ENCODE peak calls at places on chromosomes 3 and 15, in four cellular contexts. V is DND-41, G is GM23248, S is neural progenitor cell. X is an unnamed sample.

GRCh38 chr3:195802261-195802701 is 9.4 kb downstream of the MUC4 start:
- DNase-seq in V (peak; percentile 69), S (no peak), G (no peak), X (no peak)

GRCh38 chr15:31457631-31458526 is 131.2 kb downstream of the KLF13 start:
- DNase-seq in S (peak; percentile 25), G (peak; percentile 95), V (no peak), X (no peak)

GRCh38 chr3:187015903-187016638 is 85.7 kb downstream of the ST6GAL1 start:
- DNase-seq in G (no peak), V (no peak), S (no peak), X (no peak)

GRCh38 chr3:18441521-18441920 is 16.4 kb upstream of the SATB1 start:
- DNase-seq in V (no peak), G (no peak), S (no peak), X (no peak)

GRCh38 chr3:172915911-172916514 is 165.5 kb downstream of the ECT2 start:
- DNase-seq in V (no peak), G (no peak), S (no peak), X (no peak)

GRCh38 chr3:97927699-97928098 is 44.5 kb downstream of the RIOX2 start:
- DNase-seq in G (no peak), V (no peak), S (no peak), X (peak; percentile 69)

GRCh38 chr3:184039414-184039813 is 7.9 kb downstream of the HTR3D start:
- DNase-seq in G (peak; percentile 12), S (no peak), V (no peak), X (no peak)

GRCh38 chr3:193515884-193516438 is 38.7 kb downstream of the ATP13A4 start:
- DNase-seq in S (no peak), G (no peak), V (no peak), X (no peak)

GRCh38 chr15:65055201-65055870 is 10.1 kb downstream of the SLC51B start:
- DNase-seq in V (peak; percentile 72), G (peak; percentile 56), S (no peak), X (no peak)

GRCh38 chr15:34188711-34189110 is 21.2 kb downstream of the KATNBL1 start:
- DNase-seq in V (no peak), G (no peak), S (no peak), X (peak; percentile 70)

GRCh38 chr3:182896553-182896952 is 83.8 kb downstream of the DCUN1D1 start:
- DNase-seq in G (no peak), S (no peak), V (no peak), X (no peak)

GRCh38 chr3:141448606-141449216 is 38.1 kb upstream of the RASA2 start:
- DNase-seq in V (no peak), G (peak; percentile 73), S (no peak), X (no peak)

GRCh38 chr3:308597-309321 is 112.2 kb downstream of the CHL1 start:
- DNase-seq in V (no peak), G (no peak), S (no peak), X (no peak)

GRCh38 chr15:25182098-25182478 is 227.3 kb downstream of the SNRPN start:
- DNase-seq in G (no peak), S (no peak), V (no peak), X (no peak)

GRCh38 chr15:83170474-83171165 is 37.0 kb downstream of the HDGFL3 start:
- DNase-seq in S (no peak), G (peak; percentile 33), V (no peak), X (no peak)

GRCh38 chr15:60074181-60074885 is 70.2 kb downstream of the FOXB1 start:
- DNase-seq in S (no peak), G (peak; percentile 63), V (no peak), X (no peak)

GRCh38 chr3:124837065-124837464 is 50.1 kb downstream of the ITGB5 start:
- DNase-seq in S (no peak), G (peak; percentile 44), V (no peak), X (no peak)

GRCh38 chr3:153373571-153373970 is 211.5 kb downstream of the RAP2B start:
- DNase-seq in V (no peak), S (no peak), G (peak; percentile 20), X (no peak)

GRCh38 chr15:48510976-48511375 is 134.5 kb downstream of the FBN1 start:
- DNase-seq in S (no peak), G (peak; percentile 53), V (peak; percentile 48), X (no peak)

DNA sequence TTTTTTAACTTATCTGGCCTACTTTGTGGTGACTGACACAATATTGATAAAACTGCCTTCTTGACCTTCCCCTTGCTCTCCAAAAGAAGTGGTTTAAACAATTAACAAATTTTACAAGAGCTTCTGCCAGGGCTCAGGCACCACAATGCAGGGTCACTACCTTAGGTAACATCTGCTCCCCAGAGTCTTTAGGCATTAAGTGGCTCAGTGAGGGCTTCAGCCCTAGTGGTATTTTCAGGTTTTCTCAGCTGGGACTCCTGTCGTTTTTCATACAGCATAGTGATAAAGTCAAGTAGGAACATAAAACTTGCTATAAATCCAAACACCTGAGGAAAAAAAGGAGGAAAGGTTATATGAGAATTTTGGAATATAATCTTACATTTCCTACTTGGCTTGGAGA is 18.9 kb downstream of the CMTM6 start:
- DNase-seq in G (no peak), S (no peak), V (no peak), X (no peak)
- H3K9ac ChIP-seq in G (no peak overlapping the region), S (no peak overlapping the region), V (no peak overlapping the region), X (no peak overlapping the region)

GRCh38 chr3:13016083-13016725 is 57.0 kb downstream of the IQSEC1 start:
- DNase-seq in S (no peak), G (peak; percentile 7), V (peak; percentile 94), X (no peak)
- H3K9ac ChIP-seq in S (no peak overlapping the region), G (no peak overlapping the region), V (peak overlapping the region; percentile 83), X (no peak overlapping the region)

GRCh38 chr3:128727996-128728395 is 2.0 kb downstream of the RAB7A start:
- DNase-seq in G (peak; percentile 71), V (no peak), S (no peak), X (no peak)
- H3K9ac ChIP-seq in G (peak overlapping the region; percentile 97), V (peak overlapping the region; percentile 96), S (no peak overlapping the region), X (no peak overlapping the region)

GRCh38 chr3:149609595-149609994 is 48.2 kb downstream of the WWTR1 start:
- DNase-seq in S (no peak), G (no peak), V (no peak), X (no peak)
- H3K9ac ChIP-seq in S (no peak overlapping the region), G (no peak overlapping the region), V (no peak overlapping the region), X (no peak overlapping the region)

DNA sequence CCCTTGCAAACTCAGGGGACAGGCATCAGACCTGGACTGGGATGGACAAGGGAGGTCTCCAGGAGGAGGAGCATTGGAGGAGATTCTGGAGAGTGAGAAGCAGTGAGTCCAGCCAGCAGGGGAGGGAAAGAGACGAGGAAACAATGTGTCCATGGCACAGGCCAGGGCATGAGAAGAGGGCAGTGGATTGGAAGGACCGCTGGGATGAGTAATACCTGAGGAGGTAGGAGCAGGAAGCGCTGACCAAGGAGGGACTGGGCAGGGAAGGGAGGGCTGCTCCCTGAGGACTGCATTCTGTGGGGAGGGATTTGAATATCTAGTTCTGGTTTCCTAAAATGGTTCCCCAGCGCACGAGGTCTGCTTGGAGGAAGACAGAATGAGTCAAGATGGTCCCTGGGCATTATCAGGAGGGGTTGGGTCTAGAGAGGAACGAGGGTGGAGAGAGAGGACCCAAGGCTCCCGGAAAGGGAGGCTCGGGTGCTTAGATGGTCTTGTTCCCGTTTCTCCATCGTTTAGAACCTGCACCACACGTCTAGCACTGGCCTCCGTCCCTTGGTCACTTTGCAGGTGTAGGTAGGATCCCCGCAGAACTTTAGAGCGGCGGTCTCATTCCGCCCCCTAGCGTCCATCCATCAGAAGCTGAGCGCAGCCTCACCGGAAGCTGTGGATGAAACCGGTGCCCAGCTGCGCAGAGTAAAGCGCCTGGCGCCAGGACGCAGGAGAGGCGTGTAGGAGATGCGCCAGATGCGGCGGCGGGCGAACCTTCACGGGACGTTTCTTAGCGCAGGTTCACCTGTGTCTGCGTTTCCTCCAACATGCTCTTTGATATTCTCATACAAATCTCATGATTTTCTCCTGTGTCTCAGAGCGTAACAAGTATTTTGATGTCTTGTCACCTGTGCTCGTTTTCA is 190.7 kb upstream of the NDN start:
- DNase-seq in G (peak; percentile 51), S (peak; percentile 85), V (peak; percentile 47), X (peak; percentile 24)
- H3K9ac ChIP-seq in G (no peak overlapping the region), S (no peak overlapping the region), V (no peak overlapping the region), X (no peak overlapping the region)

GRCh38 chr3:38669668-38670067 is 20.2 kb upstream of the SCN5A start:
- DNase-seq in S (no peak), G (no peak), V (no peak), X (no peak)
- H3K9ac ChIP-seq in S (no peak overlapping the region), G (no peak overlapping the region), V (no peak overlapping the region), X (no peak overlapping the region)

X was measured in trophoblast cell.